ENCODE peak calls at places on chromosomes 5 and 9, in four cellular contexts. One of them, this sample, is unnamed.

GRCh38 chr9:5389109-5389732 is 48.5 kb downstream of the PLGRKT start:
- DNase-seq in body of pancreas: no peak
- DNase-seq in stomach: no peak
- DNase-seq in RWPE2: no peak
- DNase-seq in this sample: no peak

GRCh38 chr5:14574891-14575496 is 6.6 kb upstream of the OTULINL start:
- DNase-seq in body of pancreas: peak; percentile 93
- DNase-seq in stomach: peak; percentile 76
- DNase-seq in RWPE2: no peak
- DNase-seq in this sample: no peak

GRCh38 chr5:127392762-127393161 is 102.2 kb downstream of the MEGF10 start:
- DNase-seq in body of pancreas: no peak
- DNase-seq in stomach: no peak
- DNase-seq in RWPE2: no peak
- DNase-seq in this sample: no peak

GRCh38 chr5:31383734-31384133 is 148.2 kb downstream of the DROSHA start:
- DNase-seq in body of pancreas: no peak
- DNase-seq in stomach: no peak
- DNase-seq in RWPE2: no peak
- DNase-seq in this sample: no peak

GRCh38 chr9:6408320-6408719 is 4.7 kb upstream of the UHRF2 start:
- DNase-seq in body of pancreas: no peak
- DNase-seq in stomach: no peak
- DNase-seq in RWPE2: no peak
- DNase-seq in this sample: no peak

GRCh38 chr9:126723807-126724172 is 81.0 kb upstream of the ZBTB43 start:
- DNase-seq in body of pancreas: no peak
- DNase-seq in stomach: no peak
- DNase-seq in RWPE2: no peak
- DNase-seq in this sample: no peak

GRCh38 chr9:132647355-132647754 is 22.4 kb downstream of the DDX31 start:
- DNase-seq in body of pancreas: no peak
- DNase-seq in stomach: no peak
- DNase-seq in RWPE2: no peak
- DNase-seq in this sample: no peak

GRCh38 chr9:19493174-19493811 is 84.5 kb downstream of the ACER2 start:
- DNase-seq in body of pancreas: peak; percentile 36
- DNase-seq in stomach: peak; percentile 32
- DNase-seq in RWPE2: no peak
- DNase-seq in this sample: peak; percentile 89

GRCh38 chr5:132439521-132440206 is 50.9 kb downstream of the IRF1 start:
- DNase-seq in body of pancreas: peak; percentile 65
- DNase-seq in stomach: no peak
- DNase-seq in RWPE2: no peak
- DNase-seq in this sample: peak; percentile 92

GRCh38 chr5:173329370-173330150 is 1.3 kb upstream of the STC2 start:
- DNase-seq in body of pancreas: peak; percentile 43
- DNase-seq in stomach: no peak
- DNase-seq in RWPE2: peak; percentile 88
- DNase-seq in this sample: no peak

GRCh38 chr9:120715331-120715924 is 1.2 kb upstream of the MEGF9 start:
- DNase-seq in body of pancreas: peak; percentile 23
- DNase-seq in stomach: no peak
- DNase-seq in RWPE2: no peak
- DNase-seq in this sample: peak; percentile 87

GRCh38 chr9:126067031-126067734 is 259.4 kb upstream of the MVB12B start:
- DNase-seq in body of pancreas: no peak
- DNase-seq in stomach: no peak
- DNase-seq in RWPE2: no peak
- DNase-seq in this sample: no peak

GRCh38 chr5:91464886-91465646 is 81.9 kb upstream of the ARRDC3 start:
- DNase-seq in body of pancreas: no peak
- DNase-seq in stomach: no peak
- DNase-seq in RWPE2: no peak
- DNase-seq in this sample: no peak

GRCh38 chr5:145908206-145908945 is 28.0 kb upstream of the SH3RF2 start:
- DNase-seq in body of pancreas: no peak
- DNase-seq in stomach: no peak
- DNase-seq in RWPE2: no peak
- DNase-seq in this sample: no peak

GRCh38 chr9:9341203-9341602 is 1271.6 kb downstream of the PTPRD start:
- DNase-seq in body of pancreas: no peak
- DNase-seq in stomach: no peak
- DNase-seq in RWPE2: no peak
- DNase-seq in this sample: no peak

GRCh38 chr9:967851-968641 is 8.4 kb upstream of the DMRT3 start:
- DNase-seq in body of pancreas: no peak
- DNase-seq in stomach: no peak
- DNase-seq in RWPE2: no peak
- DNase-seq in this sample: no peak

GRCh38 chr5:53257806-53258373 is 148.3 kb upstream of the MOCS2 start:
- DNase-seq in body of pancreas: no peak
- DNase-seq in stomach: no peak
- DNase-seq in RWPE2: peak; percentile 78
- DNase-seq in this sample: no peak

GRCh38 chr9:128082173-128082572 is 14.1 kb downstream of the SLC25A25 start:
- DNase-seq in body of pancreas: no peak
- DNase-seq in stomach: no peak
- DNase-seq in RWPE2: no peak
- DNase-seq in this sample: no peak

GRCh38 chr9:137672907-137673791 is 54.3 kb downstream of the EHMT1 start:
- DNase-seq in body of pancreas: peak; percentile 74
- DNase-seq in stomach: peak; percentile 53
- DNase-seq in RWPE2: no peak
- DNase-seq in this sample: peak; percentile 68

GRCh38 chr9:115364991-115365390 is 247.0 kb upstream of the TNC start:
- DNase-seq in body of pancreas: no peak
- DNase-seq in stomach: no peak
- DNase-seq in RWPE2: no peak
- DNase-seq in this sample: no peak

GRCh38 chr9:116099821-116100220 is 53.8 kb upstream of the PAPPA start:
- DNase-seq in body of pancreas: no peak
- DNase-seq in stomach: no peak
- DNase-seq in RWPE2: no peak
- DNase-seq in this sample: no peak

GRCh38 chr9:33737811-33738606 is 57.4 kb upstream of the PRSS3 start:
- DNase-seq in body of pancreas: peak; percentile 67
- DNase-seq in stomach: peak; percentile 44
- DNase-seq in RWPE2: no peak
- DNase-seq in this sample: peak; percentile 11

GRCh38 chr5:125914471-125914870 is 508.7 kb upstream of the GRAMD2B start:
- DNase-seq in body of pancreas: no peak
- DNase-seq in stomach: no peak
- DNase-seq in RWPE2: no peak
- DNase-seq in this sample: no peak

GRCh38 chr9:114746591-114746990 is 59.2 kb downstream of the TNFSF15 start:
- DNase-seq in body of pancreas: no peak
- DNase-seq in stomach: no peak
- DNase-seq in RWPE2: no peak
- DNase-seq in this sample: no peak

GRCh38 chr9:1050125-1050895 is at the start of gene DMRT2:
- DNase-seq in body of pancreas: peak; percentile 93
- DNase-seq in stomach: peak; percentile 78
- DNase-seq in RWPE2: peak; percentile 89
- DNase-seq in this sample: peak; percentile 74

GRCh38 chr5:9020996-9021395 is 524.9 kb downstream of the SEMA5A start:
- DNase-seq in body of pancreas: no peak
- DNase-seq in stomach: no peak
- DNase-seq in RWPE2: no peak
- DNase-seq in this sample: no peak

GRCh38 chr9:19641046-19641445 is 147.8 kb downstream of the SLC24A2 start:
- DNase-seq in body of pancreas: no peak
- DNase-seq in stomach: no peak
- DNase-seq in RWPE2: no peak
- DNase-seq in this sample: no peak

GRCh38 chr9:79757906-79758669 is 186.3 kb downstream of the TLE4 start:
- DNase-seq in body of pancreas: no peak
- DNase-seq in stomach: no peak
- DNase-seq in RWPE2: no peak
- DNase-seq in this sample: no peak

DNA sequence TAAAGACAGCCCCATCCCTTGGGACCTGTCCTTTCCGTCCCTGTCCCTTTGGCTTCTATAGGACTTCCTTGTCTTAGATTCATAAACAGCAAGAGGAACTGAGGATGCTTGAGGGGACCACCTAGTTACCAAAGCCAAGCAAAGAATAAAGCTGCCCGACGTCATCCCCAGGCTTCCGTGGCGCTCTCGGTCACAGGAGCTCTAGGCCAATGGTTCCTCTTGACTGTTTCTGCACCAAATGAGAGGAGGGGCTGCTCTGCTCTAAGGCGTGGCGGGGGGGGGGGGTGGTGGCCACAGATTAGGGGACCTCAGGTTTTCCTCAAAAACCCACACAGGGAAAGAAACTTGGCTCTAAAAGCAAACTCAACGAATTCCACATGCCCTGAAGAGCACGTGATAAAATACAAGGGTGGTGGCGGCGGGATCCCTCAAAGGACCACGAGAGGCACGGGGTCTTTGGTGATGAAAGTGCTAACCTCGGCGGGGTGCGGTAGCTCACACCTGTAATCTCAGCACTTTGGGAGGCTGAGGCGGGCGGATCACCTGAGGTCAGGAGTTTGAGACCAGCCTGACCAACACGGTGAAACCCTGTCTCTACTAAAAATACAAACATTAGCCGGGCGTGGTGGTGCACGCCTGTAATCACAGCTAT is 53.7 kb downstream of the USP20 start:
- DNase-seq in body of pancreas: no peak
- DNase-seq in stomach: no peak
- DNase-seq in RWPE2: no peak
- DNase-seq in this sample: no peak
- H3K27ac ChIP-seq in body of pancreas: no peak overlapping the region
- H3K27ac ChIP-seq in stomach: peak overlapping the region; percentile 81
- H3K27ac ChIP-seq in RWPE2: no peak overlapping the region
- H3K27ac ChIP-seq in this sample: no peak overlapping the region

GRCh38 chr9:23538604-23539003 is 287.4 kb downstream of the ELAVL2 start:
- DNase-seq in body of pancreas: no peak
- DNase-seq in stomach: no peak
- DNase-seq in RWPE2: no peak
- DNase-seq in this sample: no peak

GRCh38 chr9:23537192-23538059 is 288.6 kb downstream of the ELAVL2 start:
- DNase-seq in body of pancreas: no peak
- DNase-seq in stomach: no peak
- DNase-seq in RWPE2: no peak
- DNase-seq in this sample: no peak

GRCh38 chr9:23541976-23542375 is 284.1 kb downstream of the ELAVL2 start:
- DNase-seq in body of pancreas: no peak
- DNase-seq in stomach: no peak
- DNase-seq in RWPE2: no peak
- DNase-seq in this sample: no peak

GRCh38 chr9:23538060-23538387 is 288.0 kb downstream of the ELAVL2 start:
- DNase-seq in body of pancreas: no peak
- DNase-seq in stomach: no peak
- DNase-seq in RWPE2: no peak
- DNase-seq in this sample: no peak

GRCh38 chr9:23539311-23539710 is 286.7 kb downstream of the ELAVL2 start:
- DNase-seq in body of pancreas: no peak
- DNase-seq in stomach: no peak
- DNase-seq in RWPE2: no peak
- DNase-seq in this sample: no peak
- H3K4me1 ChIP-seq in body of pancreas: no peaks in the 10 kb centered on the region
- H3K4me1 ChIP-seq in stomach: peaks cover 8% of the 10 kb centered on the region
- H3K4me1 ChIP-seq in RWPE2: peaks cover 15% of the 10 kb centered on the region
- H3K4me1 ChIP-seq in this sample: peaks cover 4% of the 10 kb centered on the region

DNA sequence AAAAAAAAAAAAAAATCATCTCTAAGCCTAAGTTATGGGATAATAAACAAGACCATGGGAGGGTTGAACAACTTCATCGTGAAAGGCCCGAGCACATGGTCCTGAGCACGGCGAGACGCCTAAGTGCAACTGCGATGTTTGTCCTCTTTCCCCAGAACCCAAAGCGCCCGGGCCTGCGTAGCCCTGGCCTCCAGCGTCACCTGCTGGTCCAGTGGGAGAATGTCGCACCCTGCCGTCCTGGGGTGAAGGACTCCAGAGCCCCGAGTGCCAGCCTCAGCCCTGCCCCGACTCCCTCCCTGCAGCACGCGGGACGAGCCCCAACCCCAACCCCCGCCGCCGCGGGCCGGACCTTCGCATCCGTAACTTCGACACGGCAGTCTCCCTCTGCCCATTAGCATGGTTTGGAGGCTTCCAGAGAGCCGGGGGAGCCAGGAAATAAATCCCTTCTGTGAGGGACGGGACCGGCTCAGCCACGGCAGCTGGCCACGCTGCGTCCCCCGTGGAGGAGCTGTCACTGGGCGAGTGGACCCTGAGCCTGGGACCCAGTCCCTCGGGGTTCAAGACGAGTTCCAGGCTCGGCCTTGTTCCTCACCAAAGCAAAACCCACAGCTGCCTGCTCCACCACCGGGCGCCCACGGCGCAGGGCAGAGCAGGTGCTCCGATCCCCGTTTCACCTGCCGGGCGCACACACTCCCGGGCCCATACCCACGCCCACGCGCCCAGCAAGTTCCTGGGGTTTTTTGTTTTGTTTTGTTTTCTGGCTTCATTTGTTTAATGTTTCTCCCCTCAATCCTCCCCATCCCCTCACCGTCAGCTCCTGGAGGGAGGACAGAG is 132.5 kb upstream of the HAND1 start:
- DNase-seq in body of pancreas: peak; percentile 78
- DNase-seq in stomach: peak; percentile 80
- DNase-seq in RWPE2: peak; percentile 80
- DNase-seq in this sample: peak; percentile 64
- TF ChIP-seq CTCF in body of pancreas: peak; percentile 81
- TF ChIP-seq CTCF in stomach: no peak
- TF ChIP-seq CTCF in RWPE2: peak; percentile 93
- TF ChIP-seq CTCF in this sample: peak; percentile 95

GRCh38 chr9:134809296-134809695 is 71.3 kb upstream of the FCN2 start:
- DNase-seq in body of pancreas: no peak
- DNase-seq in stomach: no peak
- DNase-seq in RWPE2: no peak
- DNase-seq in this sample: no peak
- H3K27ac ChIP-seq in body of pancreas: no peak overlapping the region
- H3K27ac ChIP-seq in stomach: no peak overlapping the region
- H3K27ac ChIP-seq in RWPE2: no peak overlapping the region
- H3K27ac ChIP-seq in this sample: no peak overlapping the region

GRCh38 chr5:66358741-66359140 is 214.6 kb downstream of the SREK1 start:
- DNase-seq in body of pancreas: no peak
- DNase-seq in stomach: no peak
- DNase-seq in RWPE2: no peak
- DNase-seq in this sample: no peak
- H3K4me1 ChIP-seq in body of pancreas: no peaks in the 10 kb centered on the region
- H3K4me1 ChIP-seq in stomach: no peaks in the 10 kb centered on the region
- H3K4me1 ChIP-seq in RWPE2: no peaks in the 10 kb centered on the region
- H3K4me1 ChIP-seq in this sample: no peaks in the 10 kb centered on the region

DNA sequence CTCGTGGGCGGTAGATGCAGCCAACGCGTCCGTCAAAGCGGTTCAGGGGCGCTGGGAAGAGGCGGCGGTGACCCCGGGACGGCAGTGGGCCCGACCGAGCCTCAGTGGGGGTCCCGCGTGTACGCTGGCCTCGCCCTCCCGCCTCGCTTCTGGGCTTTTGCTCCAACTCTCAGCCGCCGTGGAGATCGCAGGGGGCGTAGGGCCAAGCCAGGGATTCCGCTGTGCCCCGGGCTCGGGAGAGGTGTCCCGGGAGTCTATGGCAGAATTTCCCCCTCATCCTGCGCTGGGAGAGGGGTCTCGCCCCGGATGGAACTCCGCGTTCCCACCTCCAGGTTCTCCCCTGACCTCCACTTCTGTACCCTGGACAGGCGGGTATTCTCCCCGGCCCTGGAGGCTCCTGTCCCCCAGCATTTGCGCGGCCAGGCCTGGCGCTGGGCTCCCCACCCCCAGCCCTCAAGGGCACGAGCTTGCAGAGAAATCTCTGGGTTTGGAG is 131.9 kb downstream of the MRPL36 start:
- DNase-seq in body of pancreas: no peak
- DNase-seq in stomach: no peak
- DNase-seq in RWPE2: no peak
- DNase-seq in this sample: no peak
- TF ChIP-seq CTCF in body of pancreas: no peak
- TF ChIP-seq CTCF in stomach: no peak
- TF ChIP-seq CTCF in RWPE2: no peak
- TF ChIP-seq CTCF in this sample: no peak